ENCODE peak calls at places on chromosomes 6 and 20, in four cellular contexts. One of them, this sample, is unnamed.

GRCh38 chr6:138491020-138491419 is 8.3 kb downstream of the NHSL1 start:
- DNase-seq in IMR-90: peak
- DNase-seq in GM23338: no peak
- DNase-seq in psoas muscle: no peak
- DNase-seq in this sample: no peak

GRCh38 chr20:37161830-37162549 is 17.1 kb upstream of the RPN2 start:
- DNase-seq in psoas muscle: no peak
- DNase-seq in GM23338: no peak
- DNase-seq in IMR-90: no peak
- DNase-seq in this sample: no peak

GRCh38 chr6:169424821-169425240 is 171.2 kb upstream of the THBS2 start:
- DNase-seq in psoas muscle: peak
- DNase-seq in GM23338: no peak
- DNase-seq in IMR-90: peak
- DNase-seq in this sample: no peak

GRCh38 chr6:75266716-75267291 is 17.8 kb downstream of the TMEM30A start:
- DNase-seq in psoas muscle: no peak
- DNase-seq in GM23338: peak
- DNase-seq in IMR-90: peak
- DNase-seq in this sample: no peak

GRCh38 chr20:36366623-36367369 is 60.7 kb downstream of the DLGAP4 start:
- DNase-seq in psoas muscle: no peak
- DNase-seq in IMR-90: no peak
- DNase-seq in GM23338: no peak
- DNase-seq in this sample: no peak

GRCh38 chr20:31908016-31908415 is 37.6 kb downstream of the TTLL9 start:
- DNase-seq in GM23338: no peak
- DNase-seq in IMR-90: no peak
- DNase-seq in psoas muscle: no peak
- DNase-seq in this sample: no peak

GRCh38 chr6:124961784-124962611 is at the start of gene RNF217:
- DNase-seq in IMR-90: peak
- DNase-seq in GM23338: peak
- DNase-seq in psoas muscle: peak
- DNase-seq in this sample: peak

GRCh38 chr6:6751615-6752014 is 163.1 kb downstream of the LY86 start:
- DNase-seq in IMR-90: no peak
- DNase-seq in psoas muscle: no peak
- DNase-seq in GM23338: no peak
- DNase-seq in this sample: no peak

GRCh38 chr20:61643631-61644386 is 391.7 kb downstream of the CDH4 start:
- DNase-seq in psoas muscle: no peak
- DNase-seq in GM23338: no peak
- DNase-seq in IMR-90: no peak
- DNase-seq in this sample: peak

GRCh38 chr6:89669002-89669401 is 30.5 kb upstream of the LYRM2 start:
- DNase-seq in IMR-90: peak
- DNase-seq in psoas muscle: no peak
- DNase-seq in GM23338: no peak
- DNase-seq in this sample: no peak

GRCh38 chr6:43119456-43119855 is 43.3 kb downstream of the PTK7 start:
- DNase-seq in GM23338: no peak
- DNase-seq in IMR-90: no peak
- DNase-seq in psoas muscle: no peak
- DNase-seq in this sample: no peak

GRCh38 chr6:157241411-157241979 is 81.8 kb downstream of the TMEM242 start:
- DNase-seq in IMR-90: no peak
- DNase-seq in GM23338: no peak
- DNase-seq in psoas muscle: no peak
- DNase-seq in this sample: no peak

GRCh38 chr20:58691773-58692578 is 624 bp upstream of the NPEPL1 start:
- DNase-seq in IMR-90: no peak
- DNase-seq in GM23338: no peak
- DNase-seq in psoas muscle: peak
- DNase-seq in this sample: peak

GRCh38 chr6:40962241-40962640 is 76.8 kb downstream of the UNC5CL start:
- DNase-seq in IMR-90: peak
- DNase-seq in GM23338: no peak
- DNase-seq in psoas muscle: no peak
- DNase-seq in this sample: no peak

GRCh38 chr6:82260890-82261732 is 13.6 kb upstream of the IBTK start:
- DNase-seq in IMR-90: no peak
- DNase-seq in psoas muscle: no peak
- DNase-seq in GM23338: no peak
- DNase-seq in this sample: no peak

GRCh38 chr6:32413427-32414047 is 6.6 kb upstream of the BTNL2 start:
- DNase-seq in psoas muscle: peak
- DNase-seq in IMR-90: peak
- DNase-seq in GM23338: peak
- DNase-seq in this sample: peak

GRCh38 chr6:30515967-30516753 is 26.9 kb downstream of the HLA-E start:
- DNase-seq in psoas muscle: peak
- DNase-seq in IMR-90: peak
- DNase-seq in GM23338: peak
- DNase-seq in this sample: peak

GRCh38 chr6:40912158-40912946 is 126.7 kb downstream of the UNC5CL start:
- DNase-seq in psoas muscle: peak
- DNase-seq in GM23338: peak
- DNase-seq in IMR-90: no peak
- DNase-seq in this sample: no peak

GRCh38 chr20:23078994-23079364 is 7.1 kb downstream of the CD93 start:
- DNase-seq in GM23338: peak
- DNase-seq in psoas muscle: no peak
- DNase-seq in IMR-90: no peak
- DNase-seq in this sample: no peak

GRCh38 chr20:10540636-10541493 is 105.8 kb downstream of the SLX4IP start:
- DNase-seq in GM23338: no peak
- DNase-seq in IMR-90: peak
- DNase-seq in psoas muscle: no peak
- DNase-seq in this sample: no peak

GRCh38 chr6:158770948-158771347 is 48.2 kb downstream of the EZR start:
- DNase-seq in IMR-90: no peak
- DNase-seq in psoas muscle: no peak
- DNase-seq in GM23338: no peak
- DNase-seq in this sample: peak

GRCh38 chr6:39892490-39893129 is 41.7 kb downstream of the MOCS1 start:
- DNase-seq in psoas muscle: peak
- DNase-seq in IMR-90: peak
- DNase-seq in GM23338: peak
- DNase-seq in this sample: peak

GRCh38 chr6:7463785-7464184 is 74.2 kb downstream of the RIOK1 start:
- DNase-seq in psoas muscle: no peak
- DNase-seq in GM23338: peak
- DNase-seq in IMR-90: peak
- DNase-seq in this sample: no peak

GRCh38 chr6:54291738-54292137 is 16.5 kb upstream of the TINAG start:
- DNase-seq in GM23338: no peak
- DNase-seq in IMR-90: peak
- DNase-seq in psoas muscle: no peak
- DNase-seq in this sample: no peak

GRCh38 chr6:43737272-43738081 is 32.5 kb upstream of the VEGFA start:
- DNase-seq in IMR-90: peak
- DNase-seq in psoas muscle: peak
- DNase-seq in GM23338: peak
- DNase-seq in this sample: peak

GRCh38 chr6:83867527-83868161 is 8.2 kb downstream of the CYB5R4 start:
- DNase-seq in psoas muscle: no peak
- DNase-seq in IMR-90: peak
- DNase-seq in GM23338: peak
- DNase-seq in this sample: no peak

GRCh38 chr6:147467891-147468290 is 40.6 kb upstream of the SAMD5 start:
- DNase-seq in IMR-90: no peak
- DNase-seq in psoas muscle: no peak
- DNase-seq in GM23338: no peak
- DNase-seq in this sample: no peak

GRCh38 chr6:143896096-143896880 is 32.0 kb downstream of the ZC2HC1B start:
- DNase-seq in psoas muscle: no peak
- DNase-seq in GM23338: no peak
- DNase-seq in IMR-90: no peak
- DNase-seq in this sample: no peak

GRCh38 chr6:125269328-125269985 is 32.3 kb downstream of the HDDC2 start:
- DNase-seq in IMR-90: no peak
- DNase-seq in GM23338: no peak
- DNase-seq in psoas muscle: no peak
- DNase-seq in this sample: no peak

GRCh38 chr6:41894366-41895299 is 542 bp downstream of the USP49 start:
- DNase-seq in IMR-90: no peak
- DNase-seq in GM23338: peak
- DNase-seq in psoas muscle: no peak
- DNase-seq in this sample: no peak

GRCh38 chr6:170505306-170505705 is 47.8 kb downstream of the PSMB1 start:
- DNase-seq in IMR-90: no peak
- DNase-seq in GM23338: no peak
- DNase-seq in psoas muscle: peak
- DNase-seq in this sample: peak

GRCh38 chr20:61886721-61887658 is 178.7 kb downstream of the TAF4 start:
- DNase-seq in psoas muscle: peak
- DNase-seq in IMR-90: peak
- DNase-seq in GM23338: peak
- DNase-seq in this sample: no peak

DNA sequence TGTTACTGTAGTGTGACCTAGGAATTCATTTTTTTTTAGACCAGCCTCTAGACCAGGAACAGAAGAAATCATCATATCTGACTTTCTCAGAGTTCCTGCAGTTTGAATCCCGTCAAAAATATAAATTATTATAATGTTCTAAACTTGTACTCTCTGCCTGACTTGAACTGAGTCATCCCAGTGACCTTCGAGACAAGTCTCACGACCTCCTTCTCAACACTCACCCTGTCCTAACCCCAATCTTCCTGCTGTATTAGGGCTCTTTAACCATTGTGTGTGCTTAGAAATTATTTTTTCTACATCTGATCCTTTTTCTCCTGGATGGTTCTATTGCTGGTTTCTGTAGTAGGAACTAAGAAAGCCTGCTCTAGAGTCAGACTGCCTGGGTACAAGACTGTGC is 21.5 kb downstream of the ADGRF5 start:
- DNase-seq in psoas muscle: no peak
- DNase-seq in IMR-90: no peak
- DNase-seq in GM23338: no peak
- DNase-seq in this sample: no peak
- TF ChIP-seq CTCF in psoas muscle: no peak
- TF ChIP-seq CTCF in IMR-90: no peak
- TF ChIP-seq CTCF in GM23338: no peak
- TF ChIP-seq CTCF in this sample: no peak

DNA sequence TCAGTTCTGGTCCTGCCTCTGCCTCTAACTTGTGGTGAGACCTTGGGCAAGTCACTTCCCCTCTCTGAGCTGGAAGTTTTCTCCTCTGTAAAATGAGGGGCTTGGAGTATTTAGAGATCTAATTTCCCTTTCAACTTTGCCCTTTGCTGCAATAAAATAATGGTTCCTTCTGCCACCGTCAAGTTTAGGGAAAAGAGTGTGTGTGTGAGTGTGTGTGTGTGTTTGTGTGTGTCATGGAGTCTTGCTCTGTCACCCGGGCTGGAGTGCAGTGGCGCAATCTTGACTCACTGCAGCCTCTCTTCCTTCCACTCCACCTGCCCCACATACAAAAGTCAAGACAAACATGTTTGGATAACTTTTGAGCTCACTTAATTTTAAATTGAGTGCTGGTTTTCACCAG is 39.2 kb upstream of the PIM1 start:
- DNase-seq in GM23338: no peak
- DNase-seq in psoas muscle: peak
- DNase-seq in IMR-90: peak
- DNase-seq in this sample: no peak
- H3K27ac ChIP-seq in GM23338: peak
- H3K27ac ChIP-seq in psoas muscle: peak
- H3K27ac ChIP-seq in IMR-90: no peak
- H3K27ac ChIP-seq in this sample: peak

GRCh38 chr6:27669798-27670301 is 196.9 kb upstream of the ZNF184 start:
- DNase-seq in IMR-90: no peak
- DNase-seq in psoas muscle: no peak
- DNase-seq in GM23338: peak
- DNase-seq in this sample: no peak
- H3K4me3 ChIP-seq in IMR-90: peak
- H3K4me3 ChIP-seq in psoas muscle: no peak
- H3K4me3 ChIP-seq in GM23338: peak
- H3K4me3 ChIP-seq in this sample: peak

DNA sequence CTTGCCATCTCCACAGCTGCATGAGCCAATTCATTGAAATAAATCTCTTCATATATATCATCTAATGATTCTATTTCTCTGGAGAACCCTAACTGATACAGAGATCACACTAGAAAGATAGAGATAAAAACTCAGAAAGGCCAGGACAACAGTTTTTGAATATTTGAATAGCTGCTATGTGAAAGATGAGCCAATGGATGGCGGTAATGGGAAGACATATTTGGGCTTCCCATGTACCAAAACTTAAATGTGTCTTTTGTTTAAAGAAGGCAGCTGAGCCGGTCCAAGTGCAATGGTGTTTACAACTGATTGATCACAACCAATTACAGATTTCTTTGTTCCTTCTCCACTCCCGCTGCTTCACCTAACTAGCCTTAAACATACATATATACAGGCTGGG is 35.1 kb downstream of the SGK1 start:
- DNase-seq in psoas muscle: no peak
- DNase-seq in GM23338: no peak
- DNase-seq in IMR-90: no peak
- DNase-seq in this sample: no peak
- TF ChIP-seq CTCF in psoas muscle: no peak
- TF ChIP-seq CTCF in GM23338: peak
- TF ChIP-seq CTCF in IMR-90: no peak
- TF ChIP-seq CTCF in this sample: no peak

GRCh38 chr6:68108243-68108835 is 526.7 kb upstream of the ADGRB3 start:
- DNase-seq in IMR-90: peak
- DNase-seq in psoas muscle: no peak
- DNase-seq in GM23338: no peak
- DNase-seq in this sample: no peak
- H3K27ac ChIP-seq in IMR-90: no peak
- H3K27ac ChIP-seq in psoas muscle: no peak
- H3K27ac ChIP-seq in GM23338: no peak
- H3K27ac ChIP-seq in this sample: no peak

DNA sequence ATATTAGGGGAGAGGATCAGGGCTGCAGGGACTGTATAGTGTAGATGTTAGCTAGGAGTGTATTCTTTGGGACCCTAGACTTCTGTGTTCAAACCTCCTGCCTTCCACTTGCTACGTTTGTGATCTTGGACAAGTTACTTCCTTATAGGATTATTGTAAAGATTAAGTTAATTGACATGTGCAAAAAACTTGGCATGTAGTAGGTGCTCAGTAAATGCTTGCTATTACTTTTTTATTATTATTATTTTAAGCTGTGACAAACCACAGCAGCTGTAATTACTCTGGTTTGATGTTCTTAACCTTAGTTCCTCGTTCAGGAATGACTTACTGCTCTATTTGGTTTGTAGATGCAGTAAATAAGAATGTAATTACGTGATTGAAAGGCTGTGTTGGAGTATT is 3.2 kb downstream of the ARFGEF2 start:
- DNase-seq in IMR-90: no peak
- DNase-seq in psoas muscle: no peak
- DNase-seq in GM23338: no peak
- DNase-seq in this sample: no peak
- H3K4me3 ChIP-seq in IMR-90: no peak
- H3K4me3 ChIP-seq in psoas muscle: no peak
- H3K4me3 ChIP-seq in GM23338: no peak
- H3K4me3 ChIP-seq in this sample: peak

GRCh38 chr20:35232575-35232974 is 6.1 kb downstream of the MMP24 start:
- DNase-seq in IMR-90: peak
- DNase-seq in psoas muscle: no peak
- DNase-seq in GM23338: no peak
- DNase-seq in this sample: no peak
- TF ChIP-seq CTCF in IMR-90: no peak
- TF ChIP-seq CTCF in psoas muscle: no peak
- TF ChIP-seq CTCF in GM23338: no peak
- TF ChIP-seq CTCF in this sample: no peak

GRCh38 chr20:25295386-25296093 is 47.7 kb downstream of the PYGB start:
- DNase-seq in psoas muscle: peak
- DNase-seq in IMR-90: no peak
- DNase-seq in GM23338: peak
- DNase-seq in this sample: peak
- H3K27ac ChIP-seq in psoas muscle: peak
- H3K27ac ChIP-seq in IMR-90: peak
- H3K27ac ChIP-seq in GM23338: peak
- H3K27ac ChIP-seq in this sample: peak